ENCODE peak calls at places on chromosomes 3 and 15, in seven cellular contexts. G is DND-41, H is neural progenitor cell, S is tibial nerve, I is Peyer's patch, Z is IMR-90, Q is lower lobe of right lung. M is an unnamed sample. For H3K36me3 and H3K4me1, the result is how much of the 10 kb centered on the place peaks cover.

GRCh38 chr15:38593523-38593922 is 28.9 kb upstream of the RASGRP1 start:
- DNase-seq in I (no peak), Q (no peak), G (no peak), H (no peak), S (no peak), Z (no peak), M (peak)

GRCh38 chr15:68356778-68357177 is 75.2 kb downstream of the ITGA11 start:
- DNase-seq in S (no peak), H (no peak), Z (no peak), G (no peak), Q (no peak), I (no peak), M (no peak)

GRCh38 chr3:166837535-166837934 is 542.6 kb downstream of the ZBBX start:
- DNase-seq in I (no peak), S (no peak), H (peak), Z (no peak), Q (no peak), G (no peak), M (no peak)

GRCh38 chr3:143139786-143140185 is 20.2 kb downstream of the CHST2 start:
- DNase-seq in Z (peak), S (no peak), I (no peak), H (no peak), Q (no peak), G (no peak), M (no peak)

GRCh38 chr3:163890661-163891060 is 1187.6 kb downstream of the SI start:
- DNase-seq in H (peak), Z (no peak), G (no peak), Q (no peak), I (no peak), S (no peak), M (no peak)

GRCh38 chr3:1196997-1197396 is 104.2 kb downstream of the CNTN6 start:
- DNase-seq in G (no peak), Z (no peak), I (no peak), Q (no peak), S (no peak), H (peak), M (no peak)

GRCh38 chr15:44137750-44138149 is 57.3 kb downstream of the FRMD5 start:
- DNase-seq in Z (peak), G (no peak), H (no peak), Q (no peak), I (no peak), S (no peak), M (no peak)

GRCh38 chr15:64970696-64971095 is 19.0 kb downstream of the SPG21 start:
- DNase-seq in I (no peak), H (no peak), Z (no peak), Q (peak), S (no peak), G (no peak), M (peak)

GRCh38 chr3:30135190-30135589 is 471.2 kb upstream of the TGFBR2 start:
- DNase-seq in I (no peak), Z (no peak), G (no peak), Q (no peak), S (no peak), H (no peak), M (no peak)

GRCh38 chr3:149657796-149658443 is at the start of gene WWTR1:
- DNase-seq in I (peak), Q (peak), G (no peak), Z (peak), S (peak), H (peak), M (peak)

GRCh38 chr3:112635674-112636073 is 5.3 kb downstream of the CCDC80 start:
- DNase-seq in H (no peak), I (no peak), G (no peak), Q (no peak), S (no peak), Z (peak), M (no peak)

GRCh38 chr15:97521390-97521789 is 439.1 kb upstream of the ARRDC4 start:
- DNase-seq in H (no peak), Z (no peak), S (no peak), Q (no peak), I (no peak), G (no peak), M (no peak)

GRCh38 chr15:64915518-64916227 is 4.0 kb downstream of the ANKDD1A start:
- DNase-seq in Q (no peak), I (no peak), G (no peak), Z (no peak), H (no peak), S (no peak), M (no peak)

GRCh38 chr3:171514466-171514865 is 54.3 kb upstream of the TNIK start:
- DNase-seq in G (no peak), Z (no peak), I (no peak), H (no peak), S (no peak), Q (no peak), M (no peak)

GRCh38 chr3:73052857-73053256 is 8.6 kb upstream of the EBLN2 start:
- DNase-seq in I (no peak), Q (no peak), S (no peak), Z (no peak), G (no peak), H (no peak), M (no peak)

GRCh38 chr15:68730491-68731317 is 90.0 kb downstream of the ANP32A start:
- DNase-seq in Q (no peak), H (peak), G (peak), I (no peak), S (no peak), Z (peak), M (peak)

GRCh38 chr3:178201714-178202113 is 334.5 kb upstream of the KCNMB2 start:
- DNase-seq in H (no peak), Z (no peak), S (no peak), I (no peak), G (no peak), Q (no peak), M (no peak)

GRCh38 chr3:127124135-127124534 is 68.8 kb upstream of the PRR23E start:
- DNase-seq in S (no peak), H (peak), Q (no peak), I (no peak), Z (peak), G (no peak), M (no peak)

GRCh38 chr15:31264534-31265089 is 62.0 kb upstream of the KLF13 start:
- DNase-seq in Z (no peak), G (no peak), S (no peak), I (peak), H (peak), Q (no peak), M (peak)

GRCh38 chr15:25790003-25790660 is 73.0 kb downstream of the ATP10A start:
- DNase-seq in G (no peak), Z (peak), S (peak), H (no peak), I (no peak), Q (no peak), M (no peak)

DNA sequence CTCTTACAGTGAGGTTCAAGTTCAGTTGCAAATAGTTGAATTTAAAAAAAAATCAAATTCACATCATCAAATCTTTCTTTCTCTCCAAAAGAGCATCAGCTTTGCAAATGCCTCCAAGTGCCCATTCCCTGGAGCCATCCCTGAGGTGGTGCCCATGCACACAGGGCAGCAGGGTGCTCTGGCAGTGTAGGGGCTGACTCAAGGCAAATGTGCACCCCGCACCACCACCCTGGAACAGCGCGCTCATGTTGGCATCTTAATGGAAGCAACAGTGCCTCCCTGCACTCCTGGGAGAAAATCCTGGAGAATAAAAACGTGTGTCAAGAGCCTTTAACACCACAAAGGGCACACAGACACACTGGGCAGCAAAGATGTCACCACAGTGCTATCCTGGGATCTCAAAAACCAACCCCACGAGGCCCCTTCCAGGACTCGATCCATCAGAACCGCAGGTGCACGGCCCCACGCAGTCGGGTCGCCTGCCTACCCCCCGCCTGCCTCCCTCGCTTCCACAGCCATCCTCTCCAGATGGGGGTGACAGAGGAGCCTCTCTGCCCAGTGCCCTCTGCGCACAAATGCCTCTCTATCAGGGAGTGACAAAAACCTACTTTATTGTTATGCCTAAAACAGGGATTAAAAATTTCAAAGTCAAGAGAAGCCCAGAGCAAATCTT is 50.8 kb downstream of the NIPA2 start:
- DNase-seq in H (no peak), G (no peak), Z (no peak), Q (no peak), S (no peak), I (no peak), M (no peak)
- H3K36me3 ChIP-seq in H (under half), G (under half), Z (under half), Q (half or more), S (under half), I (under half), M (under half)

GRCh38 chr3:196202516-196202970 is 8.7 kb downstream of the ZDHHC19 start:
- DNase-seq in S (no peak), H (no peak), G (no peak), Q (peak), Z (peak), I (no peak), M (peak)
- H3K27ac ChIP-seq in S (no peak), H (no peak), G (no peak), Q (no peak), Z (no peak), I (no peak), M (no peak)

GRCh38 chr15:52078876-52079700 is 33.5 kb downstream of the BCL2L10 start:
- DNase-seq in H (peak), Q (peak), S (peak), I (peak), G (peak), Z (peak), M (peak)
- H3K4me1 ChIP-seq in H (under half), Q (under half), S (under half), I (under half), G (under half), Z (under half), M (under half)

DNA sequence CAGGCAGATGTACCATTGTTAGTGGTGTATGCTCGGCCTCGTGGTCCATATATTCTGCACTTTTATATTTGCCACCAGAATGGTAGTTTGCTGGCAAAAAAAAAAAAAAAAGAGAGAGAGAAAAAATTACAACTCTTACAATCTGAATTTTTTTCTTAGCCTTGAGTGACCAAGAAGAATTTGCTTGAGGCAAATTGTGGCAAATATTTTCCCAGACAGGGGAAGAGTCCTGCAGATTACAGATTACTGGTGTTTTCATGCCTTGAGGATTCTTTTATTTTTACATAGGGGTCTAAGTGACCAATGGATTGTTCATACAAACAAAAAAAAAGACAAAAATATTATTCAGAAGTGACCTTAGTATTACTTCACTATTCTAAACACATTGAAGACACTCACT is 283.3 kb downstream of the BBX start:
- DNase-seq in H (no peak), Z (no peak), I (no peak), G (no peak), S (no peak), Q (no peak), M (no peak)
- H3K36me3 ChIP-seq in H (under half), Z (under half), I (under half), G (half or more), S (under half), Q (half or more), M (under half)

GRCh38 chr15:85000937-85001336 is 19.3 kb downstream of the PDE8A start:
- DNase-seq in G (no peak), Z (no peak), H (no peak), Q (no peak), S (no peak), I (no peak), M (no peak)
- H3K27ac ChIP-seq in G (no peak), Z (no peak), H (no peak), Q (no peak), S (peak), I (no peak), M (no peak)

DNA sequence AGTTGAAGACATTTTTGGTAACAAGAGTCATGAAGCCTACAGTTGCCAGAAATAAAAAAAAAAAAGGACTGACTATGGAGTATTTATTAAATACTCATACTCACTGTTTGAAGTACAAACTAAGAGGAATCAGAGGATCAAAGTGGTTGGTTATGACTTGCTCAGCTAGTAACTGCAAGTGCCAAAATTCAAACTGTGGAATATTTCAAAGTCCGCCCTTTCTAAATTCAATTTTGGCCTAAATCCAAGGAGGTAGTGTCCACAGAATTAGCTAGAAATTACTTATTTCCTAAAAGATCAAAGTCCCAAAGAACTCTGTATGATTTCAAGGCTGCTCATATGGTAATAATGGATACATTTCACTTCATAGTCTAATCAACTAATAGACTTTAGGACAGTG is 274.5 kb downstream of the ZBTB20 start:
- DNase-seq in Q (no peak), I (no peak), S (no peak), Z (peak), G (no peak), H (no peak), M (no peak)
- H3K4me1 ChIP-seq in Q (under half), I (under half), S (under half), Z (under half), G (under half), H (under half), M (under half)

GRCh38 chr15:79919090-79919748 is 22.4 kb upstream of the MTHFS start:
- DNase-seq in H (peak), G (no peak), Z (no peak), I (no peak), Q (no peak), S (no peak), M (peak)

GRCh38 chr15:79918278-79918677 is 21.5 kb upstream of the MTHFS start:
- DNase-seq in H (peak), I (no peak), Z (no peak), S (no peak), Q (peak), G (no peak), M (no peak)

GRCh38 chr15:79914728-79915127 is 17.9 kb upstream of the MTHFS start:
- DNase-seq in Q (no peak), Z (no peak), S (no peak), G (no peak), H (no peak), I (no peak), M (no peak)

GRCh38 chr15:79919749-79920511 is 23.1 kb upstream of the MTHFS start:
- DNase-seq in G (no peak), Q (no peak), Z (no peak), S (no peak), I (no peak), H (peak), M (no peak)

GRCh38 chr15:79916424-79916823 is 19.6 kb upstream of the MTHFS start:
- DNase-seq in I (no peak), H (no peak), Q (no peak), S (no peak), Z (no peak), G (no peak), M (no peak)
- H3K36me3 ChIP-seq in I (under half), H (under half), Q (under half), S (under half), Z (under half), G (under half), M (half or more)

GRCh38 chr3:64215084-64215483 is 10.2 kb downstream of the PRICKLE2 start:
- DNase-seq in Z (no peak), S (no peak), I (no peak), H (no peak), G (no peak), Q (no peak), M (no peak)
- H3K27ac ChIP-seq in Z (peak), S (peak), I (no peak), H (no peak), G (no peak), Q (peak), M (peak)

GRCh38 chr15:63492541-63493077 is 11.8 kb upstream of the USP3 start:
- DNase-seq in S (no peak), H (no peak), Z (peak), Q (no peak), I (no peak), G (no peak), M (no peak)
- H3K4me1 ChIP-seq in S (under half), H (under half), Z (under half), Q (half or more), I (under half), G (under half), M (half or more)